ENCODE peak calls at places on chromosome 20, in six cellular contexts. One of them, this sample, is unnamed.

GRCh38 chr20:58084966-58085365 is 143.5 kb downstream of the ANKRD60 start:
- DNase-seq in fibroblast of pulmonary artery: no peak
- DNase-seq in heart right ventricle: no peak
- DNase-seq in progenitor cell of endocrine pancreas: no peak
- DNase-seq in heart left ventricle: no peak
- DNase-seq in natural killer cell: no peak
- DNase-seq in this sample: no peak

GRCh38 chr20:62123450-62124118 is 1.3 kb downstream of the LSM14B start:
- DNase-seq in heart left ventricle: no peak
- DNase-seq in progenitor cell of endocrine pancreas: no peak
- DNase-seq in natural killer cell: no peak
- DNase-seq in heart right ventricle: no peak
- DNase-seq in fibroblast of pulmonary artery: peak
- DNase-seq in this sample: no peak

GRCh38 chr20:32983459-32984112 is 20.6 kb downstream of the SUN5 start:
- DNase-seq in heart right ventricle: no peak
- DNase-seq in heart left ventricle: no peak
- DNase-seq in progenitor cell of endocrine pancreas: no peak
- DNase-seq in natural killer cell: no peak
- DNase-seq in fibroblast of pulmonary artery: no peak
- DNase-seq in this sample: no peak

GRCh38 chr20:41696428-41696827 is 78.3 kb upstream of the CHD6 start:
- DNase-seq in natural killer cell: no peak
- DNase-seq in heart right ventricle: no peak
- DNase-seq in heart left ventricle: no peak
- DNase-seq in progenitor cell of endocrine pancreas: no peak
- DNase-seq in fibroblast of pulmonary artery: peak
- DNase-seq in this sample: no peak

GRCh38 chr20:8246701-8247100 is 114.6 kb downstream of the PLCB1 start:
- DNase-seq in fibroblast of pulmonary artery: no peak
- DNase-seq in progenitor cell of endocrine pancreas: no peak
- DNase-seq in heart left ventricle: no peak
- DNase-seq in heart right ventricle: no peak
- DNase-seq in natural killer cell: no peak
- DNase-seq in this sample: no peak

GRCh38 chr20:4663553-4663952 is 58.2 kb upstream of the PRND start:
- DNase-seq in progenitor cell of endocrine pancreas: no peak
- DNase-seq in heart right ventricle: no peak
- DNase-seq in heart left ventricle: no peak
- DNase-seq in natural killer cell: no peak
- DNase-seq in fibroblast of pulmonary artery: no peak
- DNase-seq in this sample: no peak

GRCh38 chr20:64160536-64161495 is 3.4 kb upstream of the MYT1 start:
- DNase-seq in fibroblast of pulmonary artery: no peak
- DNase-seq in heart right ventricle: no peak
- DNase-seq in natural killer cell: no peak
- DNase-seq in heart left ventricle: no peak
- DNase-seq in progenitor cell of endocrine pancreas: no peak
- DNase-seq in this sample: no peak

GRCh38 chr20:8670900-8671229 is 398.0 kb upstream of the PLCB4 start:
- DNase-seq in heart right ventricle: no peak
- DNase-seq in fibroblast of pulmonary artery: no peak
- DNase-seq in heart left ventricle: no peak
- DNase-seq in natural killer cell: no peak
- DNase-seq in progenitor cell of endocrine pancreas: no peak
- DNase-seq in this sample: no peak

GRCh38 chr20:38649275-38649891 is 47.8 kb downstream of the ARHGAP40 start:
- DNase-seq in fibroblast of pulmonary artery: peak
- DNase-seq in heart right ventricle: no peak
- DNase-seq in progenitor cell of endocrine pancreas: no peak
- DNase-seq in heart left ventricle: no peak
- DNase-seq in natural killer cell: no peak
- DNase-seq in this sample: peak

GRCh38 chr20:57617079-57617795 is 3.0 kb downstream of the ZBP1 start:
- DNase-seq in heart left ventricle: no peak
- DNase-seq in fibroblast of pulmonary artery: no peak
- DNase-seq in progenitor cell of endocrine pancreas: no peak
- DNase-seq in natural killer cell: no peak
- DNase-seq in heart right ventricle: no peak
- DNase-seq in this sample: no peak

GRCh38 chr20:36273414-36274247 is 32.5 kb upstream of the DLGAP4 start:
- DNase-seq in fibroblast of pulmonary artery: peak
- DNase-seq in natural killer cell: no peak
- DNase-seq in heart left ventricle: no peak
- DNase-seq in heart right ventricle: no peak
- DNase-seq in progenitor cell of endocrine pancreas: no peak
- DNase-seq in this sample: peak
- TF ChIP-seq CTCF in fibroblast of pulmonary artery: peak
- TF ChIP-seq CTCF in natural killer cell: no peak
- TF ChIP-seq CTCF in heart left ventricle: no peak
- TF ChIP-seq CTCF in heart right ventricle: no peak
- TF ChIP-seq CTCF in progenitor cell of endocrine pancreas: peak
- TF ChIP-seq CTCF in this sample: no peak

DNA sequence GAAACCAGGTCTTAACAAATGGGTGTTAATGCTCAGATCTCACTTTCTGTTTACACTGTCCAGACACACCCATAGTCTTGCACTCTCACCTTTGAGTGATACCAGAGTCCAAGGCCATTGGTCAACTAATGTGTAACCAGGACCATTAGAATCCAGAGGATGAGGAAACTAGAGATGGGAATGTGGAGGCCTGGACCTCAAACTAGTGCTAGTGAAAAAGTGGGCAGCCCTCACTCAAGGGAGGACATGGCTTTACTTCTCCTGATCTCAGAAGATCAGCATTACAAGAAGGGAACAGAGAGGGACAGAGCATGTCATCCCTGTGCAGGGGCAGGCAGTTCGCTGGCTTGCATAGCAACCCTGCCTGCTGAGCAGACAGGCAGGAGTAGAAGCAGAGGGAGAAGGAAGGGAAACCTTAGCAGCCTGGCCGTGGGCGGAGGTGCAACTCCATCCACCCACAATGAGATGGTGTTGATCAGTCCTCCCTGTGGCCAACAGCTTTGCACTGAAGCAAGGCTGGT is 22.6 kb upstream of the XRN2 start:
- DNase-seq in heart right ventricle: no peak
- DNase-seq in heart left ventricle: no peak
- DNase-seq in fibroblast of pulmonary artery: no peak
- DNase-seq in progenitor cell of endocrine pancreas: no peak
- DNase-seq in natural killer cell: no peak
- DNase-seq in this sample: peak
- TF ChIP-seq CTCF in heart right ventricle: no peak
- TF ChIP-seq CTCF in heart left ventricle: no peak
- TF ChIP-seq CTCF in fibroblast of pulmonary artery: no peak
- TF ChIP-seq CTCF in progenitor cell of endocrine pancreas: no peak
- TF ChIP-seq CTCF in natural killer cell: no peak
- TF ChIP-seq CTCF in this sample: no peak

DNA sequence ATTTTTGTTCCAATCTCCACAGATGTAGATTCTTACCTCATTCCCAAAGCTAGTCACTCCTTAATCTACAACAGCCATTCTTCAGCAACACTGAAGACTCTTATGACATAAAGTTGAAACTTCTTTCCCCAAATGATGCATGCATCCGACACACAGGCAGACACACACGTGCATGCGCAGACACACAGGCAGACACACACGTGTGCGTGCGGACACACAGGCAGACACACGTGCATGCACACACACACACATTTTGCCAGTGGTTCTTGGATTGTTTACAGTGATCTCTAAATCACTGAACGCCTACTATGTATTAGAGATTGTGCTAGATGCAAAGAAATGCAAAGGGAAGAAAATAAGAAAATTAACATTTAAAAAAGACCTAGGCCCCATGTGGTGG is 9.0 kb upstream of the TRPC4AP start:
- DNase-seq in fibroblast of pulmonary artery: no peak
- DNase-seq in heart left ventricle: no peak
- DNase-seq in heart right ventricle: no peak
- DNase-seq in progenitor cell of endocrine pancreas: no peak
- DNase-seq in natural killer cell: no peak
- DNase-seq in this sample: no peak
- TF ChIP-seq CTCF in fibroblast of pulmonary artery: no peak
- TF ChIP-seq CTCF in heart left ventricle: no peak
- TF ChIP-seq CTCF in heart right ventricle: no peak
- TF ChIP-seq CTCF in progenitor cell of endocrine pancreas: no peak
- TF ChIP-seq CTCF in natural killer cell: no peak
- TF ChIP-seq CTCF in this sample: no peak

GRCh38 chr20:1294497-1294896 is 28.4 kb downstream of the SNPH start:
- DNase-seq in heart left ventricle: no peak
- DNase-seq in natural killer cell: no peak
- DNase-seq in fibroblast of pulmonary artery: no peak
- DNase-seq in progenitor cell of endocrine pancreas: no peak
- DNase-seq in heart right ventricle: no peak
- DNase-seq in this sample: no peak
- TF ChIP-seq CTCF in heart left ventricle: no peak
- TF ChIP-seq CTCF in natural killer cell: no peak
- TF ChIP-seq CTCF in fibroblast of pulmonary artery: no peak
- TF ChIP-seq CTCF in progenitor cell of endocrine pancreas: no peak
- TF ChIP-seq CTCF in heart right ventricle: no peak
- TF ChIP-seq CTCF in this sample: no peak

This sample was measured in GM20000.